ENCODE peak calls at places on chromosome 18, in eight cellular contexts. C is neural progenitor cell, N is thoracic aorta, Y is astrocyte, Q is AG10803, J is OCI-LY7, M is cardiac muscle cell, S is breast epithelium. L is an unnamed sample.

GRCh38 chr18:77073336-77074093 is 59.1 kb downstream of the MBP start:
- DNase-seq in C (no peak), N (no peak), Y (no peak), Q (no peak), J (no peak), M (no peak), S (no peak), L (no peak)

GRCh38 chr18:709771-710170 is 2.7 kb downstream of the ENOSF1 start:
- DNase-seq in C (no peak), N (no peak), Y (no peak), Q (no peak), J (no peak), M (no peak), S (no peak), L (no peak)

GRCh38 chr18:6547476-6547875 is 132.8 kb upstream of the L3MBTL4 start:
- DNase-seq in C (no peak), N (no peak), Y (no peak), Q (no peak), J (no peak), M (no peak), S (no peak), L (no peak)

GRCh38 chr18:673317-673716 is 15.9 kb downstream of the TYMS start:
- DNase-seq in C (no peak), N (no peak), Y (no peak), Q (no peak), J (no peak), M (no peak), S (no peak), L (no peak)

GRCh38 chr18:36809590-36810381 is 19.0 kb downstream of the TPGS2 start:
- DNase-seq in C (peak), N (no peak), Y (peak), Q (peak), J (peak), M (peak), S (no peak), L (peak)

GRCh38 chr18:42086288-42086687 is 131.3 kb downstream of the PIK3C3 start:
- DNase-seq in C (no peak), N (no peak), Y (peak), Q (no peak), J (no peak), M (peak), S (no peak), L (no peak)

GRCh38 chr18:67386028-67386427 is 130.5 kb downstream of the DSEL start:
- DNase-seq in C (no peak), N (no peak), Y (peak), Q (no peak), J (no peak), M (peak), S (no peak), L (no peak)

GRCh38 chr18:79884963-79885728 is 66.3 kb downstream of the SLC66A2 start:
- DNase-seq in C (no peak), N (no peak), Y (no peak), Q (no peak), J (peak), M (no peak), S (no peak), L (no peak)

GRCh38 chr18:59881728-59882685 is 17.8 kb upstream of the PMAIP1 start:
- DNase-seq in C (no peak), N (no peak), Y (peak), Q (peak), J (no peak), M (peak), S (no peak), L (peak)

GRCh38 chr18:58829263-58829662 is 35.4 kb upstream of the ZNF532 start:
- DNase-seq in C (no peak), N (no peak), Y (peak), Q (no peak), J (no peak), M (no peak), S (no peak), L (no peak)

GRCh38 chr18:76351961-76352581 is 143.0 kb downstream of the ZNF516 start:
- DNase-seq in C (no peak), N (no peak), Y (peak), Q (peak), J (no peak), M (peak), S (no peak), L (peak)

GRCh38 chr18:45197526-45197970 is 417.7 kb upstream of the SLC14A2 start:
- DNase-seq in C (no peak), N (no peak), Y (peak), Q (peak), J (no peak), M (peak), S (no peak), L (peak)

GRCh38 chr18:23661735-23662308 is 889 bp downstream of the ANKRD29 start:
- DNase-seq in C (no peak), N (no peak), Y (no peak), Q (no peak), J (no peak), M (no peak), S (no peak), L (peak)

GRCh38 chr18:54690198-54690597 is 99.2 kb downstream of the DYNAP start:
- DNase-seq in C (no peak), N (no peak), Y (peak), Q (peak), J (no peak), M (no peak), S (no peak), L (no peak)

GRCh38 chr18:46412831-46413371 is 244.1 kb downstream of the LOXHD1 start:
- DNase-seq in C (no peak), N (no peak), Y (no peak), Q (no peak), J (no peak), M (no peak), S (no peak), L (no peak)

GRCh38 chr18:58992301-58993231 is 127.9 kb downstream of the ZNF532 start:
- DNase-seq in C (no peak), N (no peak), Y (no peak), Q (no peak), J (no peak), M (peak), S (no peak), L (no peak)

GRCh38 chr18:76823574-76823973 is 1.2 kb downstream of the ZNF236 start:
- DNase-seq in C (peak), N (no peak), Y (peak), Q (no peak), J (peak), M (peak), S (no peak), L (peak)

GRCh38 chr18:11561293-11561692 is 48.1 kb upstream of the SLC35G4 start:
- DNase-seq in C (no peak), N (no peak), Y (no peak), Q (no peak), J (no peak), M (no peak), S (no peak), L (no peak)

GRCh38 chr18:79923896-79924585 is 27.4 kb downstream of the SLC66A2 start:
- DNase-seq in C (no peak), N (no peak), Y (no peak), Q (no peak), J (no peak), M (no peak), S (peak), L (no peak)

GRCh38 chr18:31274915-31275314 is 43.0 kb upstream of the DSG1 start:
- DNase-seq in C (no peak), N (no peak), Y (peak), Q (no peak), J (no peak), M (peak), S (no peak), L (no peak)

GRCh38 chr18:70559446-70559845 is 270.6 kb downstream of the SOCS6 start:
- DNase-seq in C (no peak), N (no peak), Y (no peak), Q (no peak), J (no peak), M (no peak), S (no peak), L (no peak)

GRCh38 chr18:62925031-62925688 is 209.8 kb downstream of the PHLPP1 start:
- DNase-seq in C (no peak), N (no peak), Y (peak), Q (peak), J (no peak), M (no peak), S (no peak), L (no peak)

GRCh38 chr18:23837591-23837990 is 148.3 kb downstream of the LAMA3 start:
- DNase-seq in C (no peak), N (no peak), Y (peak), Q (peak), J (no peak), M (peak), S (no peak), L (peak)

GRCh38 chr18:46148810-46149209 is 44.6 kb downstream of the HAUS1 start:
- DNase-seq in C (peak), N (no peak), Y (peak), Q (peak), J (peak), M (peak), S (no peak), L (peak)

GRCh38 chr18:36714476-36714875 is 114.3 kb downstream of the TPGS2 start:
- DNase-seq in C (no peak), N (no peak), Y (no peak), Q (no peak), J (no peak), M (no peak), S (no peak), L (no peak)

GRCh38 chr18:13241083-13241892 is 22.7 kb downstream of the LDLRAD4 start:
- DNase-seq in C (no peak), N (no peak), Y (no peak), Q (no peak), J (no peak), M (no peak), S (peak), L (no peak)

GRCh38 chr18:11990541-11990940 is 9.2 kb downstream of the IMPA2 start:
- DNase-seq in C (no peak), N (no peak), Y (no peak), Q (no peak), J (no peak), M (no peak), S (no peak), L (no peak)

GRCh38 chr18:48061781-48062570 is 131.5 kb upstream of the SMAD2 start:
- DNase-seq in C (no peak), N (no peak), Y (no peak), Q (no peak), J (no peak), M (no peak), S (no peak), L (no peak)

GRCh38 chr18:48060947-48061346 is 130.5 kb upstream of the SMAD2 start:
- DNase-seq in C (no peak), N (no peak), Y (no peak), Q (no peak), J (no peak), M (no peak), S (no peak), L (no peak)

GRCh38 chr18:48060346-48060745 is 129.9 kb upstream of the SMAD2 start:
- DNase-seq in C (no peak), N (no peak), Y (no peak), Q (no peak), J (no peak), M (no peak), S (no peak), L (no peak)

GRCh38 chr18:48058486-48058885 is 128.0 kb upstream of the SMAD2 start:
- DNase-seq in C (no peak), N (no peak), Y (no peak), Q (no peak), J (no peak), M (no peak), S (no peak), L (no peak)

DNA sequence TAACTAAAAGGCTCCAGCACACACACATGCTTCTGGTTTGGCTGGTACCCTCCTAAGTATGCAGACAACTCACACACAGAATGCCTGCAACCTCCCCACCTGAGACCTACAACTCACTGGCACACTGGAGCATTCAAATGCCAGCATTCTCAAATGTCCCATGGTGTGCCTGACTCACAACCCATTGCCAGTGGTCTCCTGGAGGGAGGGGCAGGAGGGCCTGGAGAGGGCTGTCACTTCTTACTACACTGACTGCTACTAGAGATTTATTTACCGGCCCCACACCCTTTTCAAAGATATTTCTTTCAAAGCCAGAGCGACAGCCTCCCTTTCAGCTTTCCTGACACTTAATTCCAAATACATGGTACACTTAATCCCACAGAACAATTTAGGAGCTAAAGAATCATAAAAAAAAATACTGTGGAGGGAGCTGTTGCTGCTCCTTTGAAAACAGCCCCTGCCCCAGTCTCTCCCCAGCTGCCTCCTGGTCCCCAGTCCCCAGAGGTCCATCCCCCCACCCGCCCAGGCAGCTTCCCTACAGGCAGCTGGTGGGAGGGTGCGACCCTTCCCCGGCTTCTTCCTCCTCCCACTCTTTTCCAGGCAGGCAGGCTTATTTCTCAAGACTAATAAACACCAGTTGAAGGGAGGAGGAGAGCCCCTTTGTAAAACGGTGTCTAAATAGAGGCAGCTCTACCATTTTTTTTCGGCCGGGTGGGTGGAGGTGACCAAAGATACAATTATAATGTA is 129.1 kb upstream of the SMAD2 start:
- DNase-seq in C (peak), N (no peak), Y (no peak), Q (no peak), J (no peak), M (no peak), S (no peak), L (no peak)
- H3K4me3 ChIP-seq in C (no peak), N (no peak), Y (no peak), Q (no peak), J (no peak), M (no peak), S (no peak), L (no peak)

GRCh38 chr18:21187886-21188285 is 54.1 kb upstream of the GREB1L start:
- DNase-seq in C (no peak), N (no peak), Y (no peak), Q (no peak), J (no peak), M (no peak), S (no peak), L (no peak)

GRCh38 chr18:21180588-21180987 is 61.4 kb upstream of the GREB1L start:
- DNase-seq in C (no peak), N (no peak), Y (no peak), Q (no peak), J (no peak), M (no peak), S (no peak), L (no peak)

GRCh38 chr18:21181763-21182162 is 60.3 kb upstream of the GREB1L start:
- DNase-seq in C (no peak), N (no peak), Y (no peak), Q (no peak), J (no peak), M (no peak), S (no peak), L (peak)

GRCh38 chr18:21183670-21184069 is 58.4 kb upstream of the GREB1L start:
- DNase-seq in C (no peak), N (no peak), Y (no peak), Q (peak), J (no peak), M (no peak), S (no peak), L (no peak)

DNA sequence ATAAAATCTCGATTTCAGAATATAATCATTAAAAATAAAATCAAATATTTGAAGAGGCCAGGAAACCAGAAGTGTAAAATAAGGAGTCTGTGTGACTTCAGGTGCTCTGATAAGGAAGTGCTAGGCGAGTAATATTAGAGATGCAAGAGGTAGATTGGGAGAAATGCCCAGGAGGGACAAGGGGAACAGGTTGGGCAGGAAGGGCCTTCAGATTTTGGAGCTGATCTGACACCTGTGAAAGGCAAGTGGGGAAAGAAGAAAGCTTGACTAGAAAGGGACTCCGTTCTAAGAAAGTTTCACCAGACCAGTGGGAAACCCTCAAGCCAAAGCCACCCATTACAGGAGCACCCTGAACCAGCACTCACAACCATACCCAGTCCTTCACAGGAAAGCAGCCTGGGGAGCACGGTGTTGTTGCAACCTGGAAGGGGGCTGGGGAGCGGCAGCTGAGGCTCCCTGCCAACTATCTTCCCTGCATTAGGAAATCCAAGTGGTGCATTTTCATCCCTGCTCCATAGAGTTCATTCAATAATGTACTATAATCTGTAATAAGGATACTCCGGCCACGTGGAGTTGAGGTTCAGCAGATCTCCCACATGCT is 57.5 kb upstream of the GREB1L start:
- DNase-seq in C (no peak), N (no peak), Y (no peak), Q (no peak), J (no peak), M (no peak), S (no peak), L (no peak)
- H3K4me3 ChIP-seq in C (no peak), N (no peak), Y (no peak), Q (no peak), J (no peak), M (no peak), S (no peak), L (no peak)

GRCh38 chr18:3100498-3101132 is 87.7 kb upstream of the LPIN2 start:
- DNase-seq in C (no peak), N (no peak), Y (no peak), Q (no peak), J (no peak), M (no peak), S (no peak), L (no peak)

GRCh38 chr18:3103576-3103975 is 90.6 kb upstream of the LPIN2 start:
- DNase-seq in C (no peak), N (no peak), Y (no peak), Q (peak), J (no peak), M (no peak), S (no peak), L (no peak)

GRCh38 chr18:3099327-3099726 is 86.4 kb upstream of the LPIN2 start:
- DNase-seq in C (no peak), N (no peak), Y (no peak), Q (no peak), J (no peak), M (no peak), S (no peak), L (no peak)

GRCh38 chr18:3107740-3108151 is 94.8 kb upstream of the LPIN2 start:
- DNase-seq in C (no peak), N (no peak), Y (no peak), Q (no peak), J (no peak), M (no peak), S (no peak), L (no peak)

GRCh38 chr18:3104190-3105054 is 91.5 kb upstream of the LPIN2 start:
- DNase-seq in C (no peak), N (no peak), Y (peak), Q (peak), J (no peak), M (peak), S (no peak), L (no peak)
- H3K4me3 ChIP-seq in C (no peak), N (no peak), Y (no peak), Q (no peak), J (no peak), M (no peak), S (no peak), L (no peak)

GRCh38 chr18:49944681-49945080 is 131.3 kb upstream of the ACAA2 start:
- DNase-seq in C (no peak), N (no peak), Y (peak), Q (no peak), J (no peak), M (peak), S (no peak), L (peak)

GRCh38 chr18:49953416-49953815 is 140.1 kb upstream of the ACAA2 start:
- DNase-seq in C (no peak), N (no peak), Y (no peak), Q (no peak), J (no peak), M (no peak), S (no peak), L (no peak)

GRCh38 chr18:49949991-49950395 is 136.7 kb upstream of the ACAA2 start:
- DNase-seq in C (no peak), N (no peak), Y (no peak), Q (no peak), J (no peak), M (no peak), S (no peak), L (peak)

GRCh38 chr18:49948975-49949374 is 135.6 kb upstream of the ACAA2 start:
- DNase-seq in C (no peak), N (no peak), Y (no peak), Q (no peak), J (no peak), M (no peak), S (no peak), L (no peak)
- H3K4me3 ChIP-seq in C (no peak), N (no peak), Y (no peak), Q (no peak), J (no peak), M (no peak), S (no peak), L (no peak)

DNA sequence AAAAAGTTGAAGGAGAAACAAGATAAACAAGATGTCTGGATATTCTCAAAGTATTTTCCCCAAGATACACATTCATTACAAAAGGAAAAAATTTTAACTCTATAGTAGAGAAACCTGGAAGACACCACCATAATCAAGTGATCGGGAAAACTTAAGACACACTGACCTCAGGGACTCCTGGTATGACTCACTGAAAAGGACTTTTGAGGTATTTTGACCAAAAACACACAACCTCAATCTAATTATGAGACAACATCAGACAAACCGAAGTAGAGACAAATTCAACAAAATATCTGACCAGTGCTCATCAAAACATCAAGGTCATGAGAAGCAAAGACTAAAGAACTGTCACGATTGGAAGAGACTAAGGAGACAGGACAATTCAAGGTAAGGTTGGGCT is 34.7 kb downstream of the LPIN2 start:
- DNase-seq in C (no peak), N (no peak), Y (peak), Q (peak), J (no peak), M (no peak), S (no peak), L (no peak)
- H3K4me3 ChIP-seq in C (no peak), N (peak), Y (peak), Q (peak), J (no peak), M (no peak), S (no peak), L (no peak)